ENCODE peak calls at places on chromosomes 12 and 14, in five cellular contexts. S is A549, Q is GM23248, Y is GM23338, I is NT2/D1. W is an unnamed sample. For H3K4me1, the result is how much of the 10 kb centered on the place peaks cover.

GRCh38 chr12:103011974-103012763 is 54.7 kb downstream of the ASCL1 start:
- DNase-seq in S (no peak), Q (no peak), Y (peak), I (no peak), W (no peak)

GRCh38 chr12:117189725-117190209 is 503 bp downstream of the FBXO21 start:
- DNase-seq in S (peak), Q (peak), Y (peak), I (no peak), W (no peak)

GRCh38 chr14:52272375-52272774 is 4.9 kb downstream of the PTGDR start:
- DNase-seq in S (peak), Q (peak), Y (peak), I (no peak), W (no peak)

GRCh38 chr14:76926521-76927251 is 100.5 kb downstream of the LRRC74A start:
- DNase-seq in S (no peak), Q (peak), Y (peak), I (no peak), W (no peak)

GRCh38 chr12:66467932-66468331 is 165.6 kb downstream of the HELB start:
- DNase-seq in S (peak), Q (peak), Y (peak), I (no peak), W (peak)

GRCh38 chr14:51552768-51553426 is 98.8 kb upstream of the FRMD6 start:
- DNase-seq in S (peak), Q (no peak), Y (no peak), I (no peak), W (no peak)

GRCh38 chr14:67251573-67252226 is 10.5 kb downstream of the PALS1 start:
- DNase-seq in S (no peak), Q (peak), Y (peak), I (no peak), W (no peak)

GRCh38 chr12:132288516-132289188 is 40.7 kb downstream of the GALNT9 start:
- DNase-seq in S (no peak), Q (no peak), Y (no peak), I (no peak), W (no peak)

GRCh38 chr12:34386016-34386415 is 363.7 kb downstream of the ALG10 start:
- DNase-seq in S (no peak), Q (no peak), Y (no peak), I (no peak), W (no peak)

GRCh38 chr12:53480425-53481107 is 18.7 kb downstream of the MAP3K12 start:
- DNase-seq in S (no peak), Q (no peak), Y (no peak), I (no peak), W (no peak)

GRCh38 chr14:49769581-49770211 is 1.7 kb downstream of the KLHDC2 start:
- DNase-seq in S (peak), Q (no peak), Y (no peak), I (no peak), W (no peak)

GRCh38 chr12:57521475-57522018 is 1.1 kb upstream of the MBD6 start:
- DNase-seq in S (peak), Q (peak), Y (peak), I (no peak), W (no peak)

GRCh38 chr12:128808651-128809050 is 15.1 kb downstream of the SLC15A4 start:
- DNase-seq in S (no peak), Q (no peak), Y (no peak), I (no peak), W (no peak)
- H3K4me1 ChIP-seq in S (under half), Q (under half), Y (under half), I (under half), W (under half)

DNA sequence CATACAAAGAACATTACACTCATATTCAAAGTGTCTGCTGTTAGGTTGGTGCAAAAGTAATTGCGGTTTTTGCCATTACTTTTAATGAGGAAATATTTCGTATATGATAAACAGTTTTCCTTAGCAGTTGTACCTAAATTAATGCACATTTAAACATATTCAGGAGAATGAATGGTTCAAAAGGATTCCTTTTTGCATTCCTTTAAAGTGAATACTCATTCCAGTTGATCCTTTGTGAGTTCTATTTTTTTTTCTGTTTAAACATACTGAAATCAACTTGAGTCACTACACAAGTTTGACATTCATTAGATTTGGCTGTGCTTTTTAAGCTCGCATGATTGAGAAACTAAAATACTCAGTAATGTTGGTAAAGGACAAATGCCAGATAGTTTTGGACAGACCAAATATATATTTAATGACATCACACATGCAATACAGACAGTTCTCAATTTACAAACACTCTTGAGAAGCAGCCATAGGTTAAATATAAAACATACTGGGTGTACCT is 13.8 kb upstream of the SLC38A2 start:
- DNase-seq in S (peak), Q (peak), Y (no peak), I (no peak), W (no peak)
- H3K4me3 ChIP-seq in S (peak), Q (peak), Y (peak), I (no peak), W (no peak)

GRCh38 chr12:92133795-92134637 is 11.6 kb downstream of the BTG1 start:
- DNase-seq in S (no peak), Q (no peak), Y (no peak), I (no peak), W (no peak)

GRCh38 chr12:92136883-92137582 is 8.6 kb downstream of the BTG1 start:
- DNase-seq in S (peak), Q (peak), Y (peak), I (no peak), W (no peak)

GRCh38 chr12:92134638-92135274 is 10.9 kb downstream of the BTG1 start:
- DNase-seq in S (no peak), Q (peak), Y (no peak), I (no peak), W (no peak)

GRCh38 chr12:92138144-92138543 is 7.5 kb downstream of the BTG1 start:
- DNase-seq in S (no peak), Q (peak), Y (no peak), I (no peak), W (no peak)

DNA sequence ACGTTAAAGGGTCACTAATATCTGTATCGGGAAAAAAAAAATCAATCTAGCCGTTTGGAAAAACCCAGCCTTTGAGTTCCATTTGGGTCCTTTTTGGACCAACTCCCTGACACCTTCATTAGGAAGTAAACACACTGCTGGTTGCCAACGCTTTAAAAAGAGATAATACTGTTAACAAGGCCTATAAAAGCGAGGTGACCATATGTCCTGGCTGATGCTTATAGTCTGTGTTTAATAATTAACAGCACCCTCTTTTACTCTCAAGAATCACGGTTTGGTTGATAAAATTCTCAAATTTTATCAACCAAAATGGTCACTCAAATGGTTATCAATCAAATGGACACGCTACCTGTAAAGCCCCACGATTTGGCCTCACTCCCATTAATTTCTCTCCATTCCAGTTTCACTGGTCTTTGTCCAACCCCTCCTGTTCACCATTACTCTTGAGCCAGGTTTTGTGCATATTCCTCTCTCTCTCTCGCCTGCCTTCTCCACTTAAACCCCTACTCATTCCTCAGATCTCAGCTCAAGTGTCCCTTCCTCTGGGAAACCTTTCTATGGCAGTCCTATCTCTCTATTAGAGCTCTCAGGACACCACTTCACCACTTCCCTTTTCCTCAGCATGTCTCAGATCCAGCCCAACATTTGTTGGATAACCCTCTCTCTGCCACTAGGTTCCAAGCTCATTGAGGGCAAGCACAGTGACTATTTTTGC is 9.5 kb downstream of the BTG1 start:
- DNase-seq in S (no peak), Q (no peak), Y (no peak), I (no peak), W (no peak)
- H3K4me1 ChIP-seq in S (half or more), Q (half or more), Y (half or more), I (under half), W (under half)

GRCh38 chr12:51025748-51026654 is at the start of gene SLC11A2:
- DNase-seq in S (peak), Q (peak), Y (peak), I (peak), W (peak)

GRCh38 chr12:51020448-51021182 is 5.6 kb downstream of the SLC11A2 start:
- DNase-seq in S (no peak), Q (no peak), Y (no peak), I (no peak), W (no peak)

GRCh38 chr12:51021694-51022093 is 4.5 kb downstream of the SLC11A2 start:
- DNase-seq in S (no peak), Q (no peak), Y (no peak), I (no peak), W (no peak)

GRCh38 chr12:51025182-51025747 is 919 bp downstream of the SLC11A2 start:
- DNase-seq in S (no peak), Q (no peak), Y (no peak), I (no peak), W (no peak)

GRCh38 chr12:51023625-51024395 is 2.4 kb downstream of the SLC11A2 start:
- DNase-seq in S (no peak), Q (peak), Y (no peak), I (no peak), W (no peak)
- H3K4me3 ChIP-seq in S (no peak), Q (peak), Y (peak), I (no peak), W (no peak)

GRCh38 chr14:68399971-68400370 is 392.9 kb downstream of the ZFP36L1 start:
- DNase-seq in S (no peak), Q (no peak), Y (no peak), I (no peak), W (no peak)
- H3K4me1 ChIP-seq in S (under half), Q (half or more), Y (under half), I (under half), W (under half)

GRCh38 chr14:22479781-22480464 is 109.1 kb downstream of the DAD1 start:
- DNase-seq in S (no peak), Q (no peak), Y (no peak), I (no peak), W (no peak)
- H3K4me3 ChIP-seq in S (no peak), Q (no peak), Y (no peak), I (no peak), W (no peak)

GRCh38 chr12:47777741-47778558 is 4.9 kb downstream of the SLC48A1 start:
- DNase-seq in S (no peak), Q (peak), Y (no peak), I (no peak), W (no peak)

GRCh38 chr12:47779943-47780504 is 7.0 kb downstream of the SLC48A1 start:
- DNase-seq in S (no peak), Q (peak), Y (no peak), I (no peak), W (no peak)

GRCh38 chr12:47777151-47777550 is 4.1 kb downstream of the SLC48A1 start:
- DNase-seq in S (no peak), Q (no peak), Y (no peak), I (no peak), W (no peak)

GRCh38 chr12:47779301-47779942 is 6.4 kb downstream of the SLC48A1 start:
- DNase-seq in S (peak), Q (peak), Y (peak), I (peak), W (peak)

DNA sequence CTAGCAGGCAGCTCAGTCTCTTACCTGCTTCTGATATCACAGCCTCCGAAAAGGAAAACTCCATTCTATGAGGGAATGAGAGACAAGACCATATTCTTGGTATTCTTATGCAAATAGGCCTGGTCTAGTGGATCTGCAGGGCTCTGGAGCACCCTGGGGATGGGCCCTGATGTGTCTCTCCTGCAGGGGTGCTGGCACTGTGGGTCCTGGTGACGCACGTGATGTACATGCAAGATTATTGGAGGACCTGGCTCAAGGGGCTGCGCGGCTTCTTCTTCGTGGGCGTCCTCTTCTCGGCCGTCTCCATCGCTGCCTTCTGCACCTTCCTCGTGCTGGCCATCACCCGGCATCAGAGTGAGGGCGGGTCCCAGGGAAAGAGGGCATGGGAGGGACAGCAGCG is 5.8 kb downstream of the SLC48A1 start:
- DNase-seq in S (no peak), Q (no peak), Y (no peak), I (no peak), W (no peak)
- H3K4me1 ChIP-seq in S (half or more), Q (under half), Y (under half), I (under half), W (under half)